ENCODE peak calls at places on chromosomes 11 and 22, in nine cellular contexts. One of them, this sample, is unnamed.

GRCh38 chr22:50180727-50181521 is 4.8 kb upstream of the TRABD start:
- DNase-seq in IMR-90: no peak
- DNase-seq in colonic mucosa: no peak
- DNase-seq in GM12864: no peak
- DNase-seq in fibroblast of mammary gland: no peak
- DNase-seq in aorta: peak
- DNase-seq in HFF-Myc: no peak
- DNase-seq in OCI-LY7: no peak
- DNase-seq in cardiac muscle cell: no peak
- DNase-seq in this sample: no peak

GRCh38 chr11:55707029-55707428 is 45.0 kb downstream of the OR4C6 start:
- DNase-seq in aorta: no peak
- DNase-seq in OCI-LY7: peak
- DNase-seq in GM12864: no peak
- DNase-seq in colonic mucosa: no peak
- DNase-seq in fibroblast of mammary gland: peak
- DNase-seq in HFF-Myc: peak
- DNase-seq in cardiac muscle cell: peak
- DNase-seq in IMR-90: peak
- DNase-seq in this sample: no peak

GRCh38 chr22:49292909-49293308 is 534.8 kb downstream of the BRD1 start:
- DNase-seq in aorta: no peak
- DNase-seq in HFF-Myc: no peak
- DNase-seq in IMR-90: no peak
- DNase-seq in fibroblast of mammary gland: no peak
- DNase-seq in GM12864: no peak
- DNase-seq in colonic mucosa: no peak
- DNase-seq in cardiac muscle cell: no peak
- DNase-seq in OCI-LY7: no peak
- DNase-seq in this sample: no peak

GRCh38 chr11:126497581-126498109 is 142.2 kb downstream of the ST3GAL4 start:
- DNase-seq in HFF-Myc: no peak
- DNase-seq in cardiac muscle cell: no peak
- DNase-seq in IMR-90: no peak
- DNase-seq in aorta: peak
- DNase-seq in fibroblast of mammary gland: no peak
- DNase-seq in colonic mucosa: no peak
- DNase-seq in OCI-LY7: no peak
- DNase-seq in GM12864: no peak
- DNase-seq in this sample: no peak

GRCh38 chr11:114377612-114378267 is 22.6 kb downstream of the C11orf71 start:
- DNase-seq in cardiac muscle cell: peak
- DNase-seq in fibroblast of mammary gland: peak
- DNase-seq in HFF-Myc: peak
- DNase-seq in GM12864: no peak
- DNase-seq in aorta: no peak
- DNase-seq in IMR-90: peak
- DNase-seq in colonic mucosa: no peak
- DNase-seq in OCI-LY7: no peak
- DNase-seq in this sample: peak

GRCh38 chr22:23138584-23139469 is 3.0 kb downstream of the RSPH14 start:
- DNase-seq in colonic mucosa: no peak
- DNase-seq in aorta: no peak
- DNase-seq in HFF-Myc: no peak
- DNase-seq in IMR-90: no peak
- DNase-seq in OCI-LY7: no peak
- DNase-seq in cardiac muscle cell: no peak
- DNase-seq in GM12864: no peak
- DNase-seq in fibroblast of mammary gland: no peak
- DNase-seq in this sample: no peak

GRCh38 chr22:50316114-50317065 is 8.9 kb upstream of the PLXNB2 start:
- DNase-seq in aorta: no peak
- DNase-seq in GM12864: no peak
- DNase-seq in IMR-90: no peak
- DNase-seq in HFF-Myc: no peak
- DNase-seq in cardiac muscle cell: no peak
- DNase-seq in colonic mucosa: no peak
- DNase-seq in OCI-LY7: no peak
- DNase-seq in fibroblast of mammary gland: no peak
- DNase-seq in this sample: no peak

GRCh38 chr11:11148104-11148509 is 204.9 kb downstream of the CSNK2A3 start:
- DNase-seq in GM12864: no peak
- DNase-seq in OCI-LY7: no peak
- DNase-seq in fibroblast of mammary gland: peak
- DNase-seq in IMR-90: peak
- DNase-seq in cardiac muscle cell: peak
- DNase-seq in aorta: peak
- DNase-seq in colonic mucosa: no peak
- DNase-seq in HFF-Myc: peak
- DNase-seq in this sample: peak

GRCh38 chr11:93370260-93370659 is 39.7 kb downstream of the DEUP1 start:
- DNase-seq in cardiac muscle cell: no peak
- DNase-seq in HFF-Myc: no peak
- DNase-seq in IMR-90: no peak
- DNase-seq in fibroblast of mammary gland: peak
- DNase-seq in colonic mucosa: no peak
- DNase-seq in OCI-LY7: no peak
- DNase-seq in GM12864: no peak
- DNase-seq in aorta: no peak
- DNase-seq in this sample: no peak

DNA sequence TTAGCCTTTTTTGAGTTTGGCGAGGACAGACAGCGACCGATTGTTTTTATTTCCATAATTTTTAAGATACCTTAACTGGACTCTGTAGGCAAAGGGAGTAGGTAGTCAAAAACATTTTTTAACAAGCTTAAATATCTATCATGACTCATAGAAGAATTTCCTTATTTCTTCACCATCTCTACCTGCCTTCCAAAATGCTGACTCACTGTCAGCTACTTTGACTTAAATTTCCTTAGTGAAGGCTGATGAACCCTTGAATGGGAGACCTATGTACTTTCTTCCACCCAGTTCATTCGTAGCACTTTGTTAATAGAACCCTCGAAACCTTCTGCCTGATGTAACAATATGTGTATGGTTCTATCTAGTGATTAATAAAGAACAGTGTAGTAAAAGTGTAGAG is 1.1 kb upstream of the MTMR2 start:
- DNase-seq in aorta: no peak
- DNase-seq in GM12864: no peak
- DNase-seq in cardiac muscle cell: peak
- DNase-seq in fibroblast of mammary gland: peak
- DNase-seq in OCI-LY7: no peak
- DNase-seq in HFF-Myc: no peak
- DNase-seq in colonic mucosa: no peak
- DNase-seq in IMR-90: peak
- DNase-seq in this sample: no peak
- H3K4me3 ChIP-seq in aorta: no peak
- H3K4me3 ChIP-seq in GM12864: peak
- H3K4me3 ChIP-seq in cardiac muscle cell: peak
- H3K4me3 ChIP-seq in fibroblast of mammary gland: no peak
- H3K4me3 ChIP-seq in OCI-LY7: no peak
- H3K4me3 ChIP-seq in HFF-Myc: peak
- H3K4me3 ChIP-seq in colonic mucosa: peak
- H3K4me3 ChIP-seq in IMR-90: peak
- H3K4me3 ChIP-seq in this sample: peak

DNA sequence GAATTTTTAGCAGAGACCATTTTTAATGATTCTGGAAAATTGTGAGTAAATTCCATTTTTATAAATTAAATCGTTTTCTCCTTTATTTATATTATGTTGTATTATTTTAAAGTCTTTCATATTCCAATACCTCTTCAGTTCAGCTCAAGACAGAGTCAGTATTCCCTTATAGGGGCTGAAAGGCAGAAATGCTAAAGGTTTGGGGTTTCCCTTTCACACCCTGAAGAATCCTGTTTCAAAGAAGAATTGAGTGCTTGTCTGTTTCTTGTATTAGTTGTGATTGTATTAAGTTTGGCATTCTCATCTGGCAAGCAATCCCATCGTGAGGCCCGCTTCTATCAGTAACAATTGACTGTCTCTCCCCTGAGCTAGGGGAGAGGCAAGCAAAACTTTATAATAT is 57.4 kb downstream of the PACSIN2 start:
- DNase-seq in aorta: no peak
- DNase-seq in GM12864: no peak
- DNase-seq in fibroblast of mammary gland: no peak
- DNase-seq in OCI-LY7: no peak
- DNase-seq in colonic mucosa: no peak
- DNase-seq in HFF-Myc: no peak
- DNase-seq in cardiac muscle cell: no peak
- DNase-seq in IMR-90: no peak
- DNase-seq in this sample: no peak
- H3K4me3 ChIP-seq in aorta: no peak
- H3K4me3 ChIP-seq in GM12864: no peak
- H3K4me3 ChIP-seq in fibroblast of mammary gland: no peak
- H3K4me3 ChIP-seq in OCI-LY7: no peak
- H3K4me3 ChIP-seq in colonic mucosa: no peak
- H3K4me3 ChIP-seq in HFF-Myc: no peak
- H3K4me3 ChIP-seq in cardiac muscle cell: no peak
- H3K4me3 ChIP-seq in IMR-90: no peak
- H3K4me3 ChIP-seq in this sample: no peak

GRCh38 chr11:119433369-119433749 is 10.4 kb upstream of the THY1 start:
- DNase-seq in colonic mucosa: no peak
- DNase-seq in OCI-LY7: no peak
- DNase-seq in aorta: no peak
- DNase-seq in IMR-90: peak
- DNase-seq in GM12864: no peak
- DNase-seq in cardiac muscle cell: peak
- DNase-seq in HFF-Myc: peak
- DNase-seq in fibroblast of mammary gland: peak
- DNase-seq in this sample: no peak
- H3K4me3 ChIP-seq in colonic mucosa: no peak
- H3K4me3 ChIP-seq in OCI-LY7: no peak
- H3K4me3 ChIP-seq in aorta: no peak
- H3K4me3 ChIP-seq in IMR-90: no peak
- H3K4me3 ChIP-seq in GM12864: no peak
- H3K4me3 ChIP-seq in cardiac muscle cell: no peak
- H3K4me3 ChIP-seq in HFF-Myc: peak
- H3K4me3 ChIP-seq in fibroblast of mammary gland: no peak
- H3K4me3 ChIP-seq in this sample: no peak

DNA sequence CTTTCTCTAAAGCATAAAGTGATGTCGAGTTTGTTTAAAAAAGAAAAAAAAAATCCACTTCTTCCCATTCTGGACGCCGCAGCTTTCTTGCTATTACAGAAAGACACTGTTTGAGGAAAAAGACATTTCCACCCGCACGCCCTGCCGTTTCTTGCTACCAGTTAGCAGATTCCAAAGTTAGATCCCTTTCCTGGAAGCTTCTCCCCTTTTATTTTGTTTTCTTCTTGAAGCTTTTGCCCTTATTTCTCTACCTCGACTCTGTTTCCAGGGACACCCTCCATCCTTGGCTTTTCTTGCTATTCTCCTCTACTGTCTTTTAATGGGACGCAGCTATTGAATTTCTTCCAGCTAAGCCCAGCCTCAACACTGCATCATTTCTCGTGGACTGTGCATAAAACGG is 1.5 kb downstream of the GRIA4 start:
- DNase-seq in GM12864: no peak
- DNase-seq in aorta: no peak
- DNase-seq in colonic mucosa: no peak
- DNase-seq in IMR-90: no peak
- DNase-seq in OCI-LY7: no peak
- DNase-seq in HFF-Myc: no peak
- DNase-seq in cardiac muscle cell: no peak
- DNase-seq in fibroblast of mammary gland: no peak
- DNase-seq in this sample: no peak
- H3K4me3 ChIP-seq in GM12864: no peak
- H3K4me3 ChIP-seq in aorta: no peak
- H3K4me3 ChIP-seq in colonic mucosa: no peak
- H3K4me3 ChIP-seq in IMR-90: peak
- H3K4me3 ChIP-seq in OCI-LY7: no peak
- H3K4me3 ChIP-seq in HFF-Myc: no peak
- H3K4me3 ChIP-seq in cardiac muscle cell: peak
- H3K4me3 ChIP-seq in fibroblast of mammary gland: no peak
- H3K4me3 ChIP-seq in this sample: peak

GRCh38 chr11:1197431-1197885 is 25.4 kb upstream of the MUC5B start:
- DNase-seq in cardiac muscle cell: no peak
- DNase-seq in IMR-90: no peak
- DNase-seq in colonic mucosa: no peak
- DNase-seq in GM12864: no peak
- DNase-seq in OCI-LY7: no peak
- DNase-seq in fibroblast of mammary gland: no peak
- DNase-seq in HFF-Myc: no peak
- DNase-seq in aorta: peak
- DNase-seq in this sample: no peak
- H3K4me3 ChIP-seq in cardiac muscle cell: no peak
- H3K4me3 ChIP-seq in IMR-90: no peak
- H3K4me3 ChIP-seq in colonic mucosa: no peak
- H3K4me3 ChIP-seq in GM12864: no peak
- H3K4me3 ChIP-seq in OCI-LY7: no peak
- H3K4me3 ChIP-seq in fibroblast of mammary gland: no peak
- H3K4me3 ChIP-seq in HFF-Myc: no peak
- H3K4me3 ChIP-seq in aorta: no peak
- H3K4me3 ChIP-seq in this sample: no peak

GRCh38 chr11:27718346-27718852 is 18.1 kb upstream of the BDNF start:
- DNase-seq in GM12864: no peak
- DNase-seq in HFF-Myc: no peak
- DNase-seq in OCI-LY7: no peak
- DNase-seq in fibroblast of mammary gland: peak
- DNase-seq in cardiac muscle cell: peak
- DNase-seq in IMR-90: peak
- DNase-seq in colonic mucosa: peak
- DNase-seq in aorta: peak
- DNase-seq in this sample: peak

GRCh38 chr11:27717801-27718229 is 17.6 kb upstream of the BDNF start:
- DNase-seq in aorta: no peak
- DNase-seq in colonic mucosa: no peak
- DNase-seq in OCI-LY7: no peak
- DNase-seq in GM12864: no peak
- DNase-seq in HFF-Myc: no peak
- DNase-seq in IMR-90: no peak
- DNase-seq in cardiac muscle cell: peak
- DNase-seq in fibroblast of mammary gland: no peak
- DNase-seq in this sample: no peak

GRCh38 chr11:27716850-27717249 is 16.6 kb upstream of the BDNF start:
- DNase-seq in fibroblast of mammary gland: peak
- DNase-seq in GM12864: no peak
- DNase-seq in OCI-LY7: no peak
- DNase-seq in colonic mucosa: no peak
- DNase-seq in HFF-Myc: no peak
- DNase-seq in aorta: no peak
- DNase-seq in IMR-90: peak
- DNase-seq in cardiac muscle cell: peak
- DNase-seq in this sample: no peak

GRCh38 chr11:27716216-27716615 is 16.0 kb upstream of the BDNF start:
- DNase-seq in HFF-Myc: no peak
- DNase-seq in colonic mucosa: no peak
- DNase-seq in GM12864: no peak
- DNase-seq in aorta: no peak
- DNase-seq in fibroblast of mammary gland: no peak
- DNase-seq in cardiac muscle cell: no peak
- DNase-seq in OCI-LY7: no peak
- DNase-seq in IMR-90: no peak
- DNase-seq in this sample: no peak

DNA sequence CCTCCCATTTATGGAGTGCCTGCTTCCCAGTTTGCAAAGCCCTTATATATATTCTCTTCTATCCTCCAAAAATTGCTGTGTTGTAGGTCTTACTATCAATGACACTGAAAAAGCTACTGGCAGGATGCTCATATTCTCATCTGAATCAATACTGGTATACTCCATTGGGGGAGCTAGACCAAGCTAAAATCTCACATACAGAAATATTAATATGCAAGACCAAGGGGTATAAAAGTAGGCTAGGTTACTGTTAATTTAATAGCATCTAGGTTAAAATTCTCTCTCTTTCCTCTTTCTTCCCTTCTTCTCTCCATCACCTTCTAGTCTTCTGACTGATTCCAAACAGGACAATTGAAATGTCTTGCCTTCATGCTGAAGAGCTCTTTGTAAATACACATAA is 17.1 kb upstream of the BDNF start:
- DNase-seq in aorta: no peak
- DNase-seq in IMR-90: no peak
- DNase-seq in OCI-LY7: no peak
- DNase-seq in fibroblast of mammary gland: peak
- DNase-seq in HFF-Myc: no peak
- DNase-seq in colonic mucosa: no peak
- DNase-seq in cardiac muscle cell: peak
- DNase-seq in GM12864: no peak
- DNase-seq in this sample: no peak
- H3K4me3 ChIP-seq in aorta: no peak
- H3K4me3 ChIP-seq in IMR-90: peak
- H3K4me3 ChIP-seq in OCI-LY7: no peak
- H3K4me3 ChIP-seq in fibroblast of mammary gland: no peak
- H3K4me3 ChIP-seq in HFF-Myc: no peak
- H3K4me3 ChIP-seq in colonic mucosa: no peak
- H3K4me3 ChIP-seq in cardiac muscle cell: no peak
- H3K4me3 ChIP-seq in GM12864: no peak
- H3K4me3 ChIP-seq in this sample: no peak

This sample was measured in skeletal muscle cell.